ENCODE peak calls at places on chromosomes 2 and 18, in four cellular contexts. T is posterior cingulate gyrus, J is fibroblast of lung, N is choroid plexus epithelial cell. D is an unnamed sample.

GRCh38 chr2:53740170-53740569 is 27.4 kb upstream of the CHAC2 start:
- DNase-seq in N (peak), J (peak), T (no peak), D (peak)

GRCh38 chr2:26359886-26360473 is 13.4 kb upstream of the ADGRF3 start:
- DNase-seq in T (no peak), J (no peak), N (no peak), D (no peak)

GRCh38 chr2:51387235-51387634 is 355.3 kb upstream of the NRXN1 start:
- DNase-seq in T (no peak), J (peak), N (peak), D (peak)

GRCh38 chr2:189466656-189467055 is 25.4 kb downstream of the WDR75 start:
- DNase-seq in N (peak), T (no peak), J (peak), D (peak)

GRCh38 chr2:36667931-36668330 is 28.6 kb upstream of the VIT start:
- DNase-seq in T (no peak), J (no peak), N (peak), D (no peak)

GRCh38 chr2:176421291-176422050 is 152.2 kb downstream of the MTX2 start:
- DNase-seq in N (no peak), J (no peak), T (no peak), D (no peak)

GRCh38 chr18:7980136-7980535 is 413.0 kb downstream of the PTPRM start:
- DNase-seq in T (no peak), J (no peak), N (no peak), D (no peak)

GRCh38 chr18:35159782-35160181 is 81.1 kb upstream of the ZNF397 start:
- DNase-seq in T (no peak), N (no peak), J (no peak), D (no peak)

GRCh38 chr2:178227187-178227586 is 32.9 kb downstream of the OSBPL6 start:
- DNase-seq in N (peak), T (no peak), J (peak), D (peak)

GRCh38 chr2:196925768-196926561 is 542 bp downstream of the PGAP1 start:
- DNase-seq in T (peak), N (peak), J (peak), D (peak)

GRCh38 chr2:104378853-104379374 is 475.0 kb upstream of the POU3F3 start:
- DNase-seq in T (no peak), J (no peak), N (peak), D (peak)

GRCh38 chr2:240837621-240838020 is 17.6 kb upstream of the KIF1A start:
- DNase-seq in J (no peak), N (no peak), T (no peak), D (no peak)

GRCh38 chr2:219054956-219055903 is 5.5 kb downstream of the IHH start:
- DNase-seq in N (no peak), T (peak), J (no peak), D (no peak)

GRCh38 chr18:61892683-61893303 is at the start of gene RNF152:
- DNase-seq in N (peak), J (peak), T (peak), D (peak)

GRCh38 chr18:79530821-79531220 is 135.1 kb downstream of the NFATC1 start:
- DNase-seq in J (no peak), T (no peak), N (no peak), D (no peak)

GRCh38 chr2:38572167-38572566 is 30.6 kb downstream of the HNRNPLL start:
- DNase-seq in J (peak), N (peak), T (no peak), D (peak)

GRCh38 chr2:240922234-240922981 is 16.3 kb downstream of the CROCC2 start:
- DNase-seq in T (peak), J (no peak), N (no peak), D (no peak)

GRCh38 chr2:43300781-43301586 is 74.6 kb upstream of the ZFP36L2 start:
- DNase-seq in J (no peak), T (peak), N (no peak), D (no peak)

GRCh38 chr2:237143118-237143517 is 57.4 kb downstream of the COPS8 start:
- DNase-seq in J (no peak), N (no peak), T (no peak), D (no peak)

GRCh38 chr2:228771719-228772254 is 499.3 kb downstream of the PID1 start:
- DNase-seq in J (peak), T (no peak), N (no peak), D (no peak)

GRCh38 chr18:59783138-59783537 is 85.9 kb upstream of the CCBE1 start:
- DNase-seq in J (peak), N (peak), T (no peak), D (peak)

GRCh38 chr2:127472268-127472667 is 54.0 kb downstream of the IWS1 start:
- DNase-seq in T (no peak), N (no peak), J (no peak), D (no peak)

GRCh38 chr2:164430166-164430783 is 191.0 kb downstream of the GRB14 start:
- DNase-seq in T (no peak), N (peak), J (peak), D (peak)

GRCh38 chr2:42047488-42048317 is at the start of gene PKDCC:
- DNase-seq in J (peak), T (peak), N (peak), D (peak)

D was measured in astrocyte of the hippocampus.